ENCODE peak calls at places on chromosomes 4 and X, in nine cellular contexts. P is GM12878, M is breast epithelium, O is HCT116, T is IMR-90, F is stomach, X is right lobe of liver, V is thyroid gland, Y is K562. E is an unnamed sample.

GRCh38 chr4:97432551-97432950 is 710.7 kb downstream of the STPG2 start:
- DNase-seq in P (no peak), M (no peak), O (no peak), T (no peak), F (no peak), X (no peak), V (no peak), Y (no peak), E (no peak)

GRCh38 chr4:143019351-143019750 is 165.4 kb upstream of the USP38 start:
- DNase-seq in P (no peak), M (no peak), O (no peak), T (no peak), F (no peak), X (no peak), V (no peak), Y (no peak), E (no peak)

GRCh38 chrX:19602866-19603620 is 87.7 kb upstream of the MAP3K15 start:
- DNase-seq in P (no peak), M (no peak), O (peak; percentile 39), T (peak; percentile 82), F (no peak), X (no peak), V (peak; percentile 72), Y (peak; percentile 37), E (peak; percentile 46)

GRCh38 chr4:25953740-25954139 is 39.7 kb downstream of the SMIM20 start:
- DNase-seq in P (no peak), M (no peak), O (peak; percentile 79), T (peak; percentile 29), F (peak; percentile 27), X (no peak), V (no peak), Y (no peak), E (no peak)

GRCh38 chrX:84453351-84454246 is 48.7 kb downstream of the HDX start:
- DNase-seq in P (no peak), M (no peak), O (no peak), T (no peak), F (no peak), X (peak; percentile 61), V (peak; percentile 6), Y (no peak), E (no peak)

GRCh38 chr4:8537041-8537461 is 43.1 kb upstream of the GPR78 start:
- DNase-seq in P (peak; percentile 92), M (peak; percentile 83), O (peak; percentile 58), T (peak; percentile 90), F (peak; percentile 80), X (peak; percentile 67), V (peak; percentile 93), Y (peak; percentile 21), E (peak; percentile 17)

GRCh38 chr4:88320780-88321373 is 36.5 kb upstream of the PPM1K start:
- DNase-seq in P (peak; percentile 83), M (no peak), O (no peak), T (no peak), F (peak; percentile 30), X (no peak), V (peak; percentile 10), Y (no peak), E (no peak)

GRCh38 chrX:74931214-74931613 is 6.0 kb upstream of the NEXMIF start:
- DNase-seq in P (no peak), M (no peak), O (no peak), T (no peak), F (no peak), X (no peak), V (no peak), Y (peak; percentile 1), E (no peak)

GRCh38 chr4:152540293-152540674 is 4.4 kb upstream of the FBXW7 start:
- DNase-seq in P (no peak), M (no peak), O (no peak), T (no peak), F (no peak), X (no peak), V (no peak), Y (no peak), E (no peak)

GRCh38 chr4:161936625-161937133 is 227.1 kb downstream of the FSTL5 start:
- DNase-seq in P (no peak), M (no peak), O (peak; percentile 86), T (peak; percentile 80), F (no peak), X (no peak), V (no peak), Y (no peak), E (no peak)

GRCh38 chr4:70666369-70666768 is at the start of gene JCHAIN:
- DNase-seq in P (no peak), M (no peak), O (no peak), T (peak; percentile 43), F (no peak), X (no peak), V (no peak), Y (no peak), E (no peak)

GRCh38 chr4:36712013-36712412 is 430.6 kb downstream of the DTHD1 start:
- DNase-seq in P (no peak), M (no peak), O (no peak), T (no peak), F (no peak), X (no peak), V (no peak), Y (no peak), E (no peak)

GRCh38 chr4:64539234-64539849 is 130.1 kb upstream of the TECRL start:
- DNase-seq in P (peak; percentile 13), M (no peak), O (peak; percentile 16), T (peak; percentile 49), F (peak; percentile 31), X (no peak), V (peak; percentile 60), Y (peak; percentile 61), E (peak; percentile 13)

GRCh38 chr4:133385161-133385954 is 236.3 kb downstream of the PCDH10 start:
- DNase-seq in P (no peak), M (no peak), O (no peak), T (no peak), F (no peak), X (no peak), V (no peak), Y (peak; percentile 2), E (no peak)

GRCh38 chrX:44872319-44872816 is 620 bp upstream of the KDM6A start:
- DNase-seq in P (no peak), M (peak; percentile 30), O (no peak), T (peak; percentile 4), F (peak; percentile 61), X (peak; percentile 81), V (peak; percentile 42), Y (peak; percentile 49), E (peak; percentile 2)

GRCh38 chr4:52421811-52422213 is 237.3 kb downstream of the USP46 start:
- DNase-seq in P (no peak), M (no peak), O (no peak), T (no peak), F (no peak), X (no peak), V (no peak), Y (no peak), E (no peak)

GRCh38 chrX:96685205-96686099 is 810 bp downstream of the DIAPH2 start:
- DNase-seq in P (no peak), M (no peak), O (no peak), T (peak; percentile 55), F (peak; percentile 35), X (peak; percentile 55), V (peak; percentile 4), Y (no peak), E (peak; percentile 10)

GRCh38 chr4:6232836-6233785 is 32.8 kb upstream of the JAKMIP1 start:
- DNase-seq in P (no peak), M (no peak), O (no peak), T (no peak), F (peak; percentile 13), X (peak; percentile 26), V (no peak), Y (no peak), E (no peak)

GRCh38 chrX:9519546-9520210 is 54.8 kb downstream of the TBL1X start:
- DNase-seq in P (no peak), M (no peak), O (no peak), T (no peak), F (no peak), X (no peak), V (no peak), Y (peak; percentile 25), E (peak; percentile 60)
- TF ChIP-seq POLR2A in P (no peak), M (no peak), O (no peak), T (no peak), F (no peak), X (no peak), V (no peak), Y (no peak), E (no peak)

GRCh38 chr4:10008208-10009005 is 12.9 kb downstream of the SLC2A9 start:
- DNase-seq in P (no peak), M (no peak), O (no peak), T (peak; percentile 45), F (no peak), X (no peak), V (no peak), Y (no peak), E (no peak)

GRCh38 chr4:10013722-10014121 is 7.6 kb downstream of the SLC2A9 start:
- DNase-seq in P (no peak), M (no peak), O (peak; percentile 18), T (no peak), F (peak; percentile 82), X (peak; percentile 74), V (peak; percentile 38), Y (peak; percentile 71), E (no peak)

GRCh38 chr4:10011885-10012284 is 9.4 kb downstream of the SLC2A9 start:
- DNase-seq in P (no peak), M (no peak), O (no peak), T (no peak), F (no peak), X (no peak), V (no peak), Y (peak; percentile 22), E (no peak)

GRCh38 chr4:10007772-10008171 is 13.5 kb downstream of the SLC2A9 start:
- DNase-seq in P (peak; percentile 53), M (no peak), O (no peak), T (no peak), F (no peak), X (no peak), V (no peak), Y (no peak), E (no peak)

DNA sequence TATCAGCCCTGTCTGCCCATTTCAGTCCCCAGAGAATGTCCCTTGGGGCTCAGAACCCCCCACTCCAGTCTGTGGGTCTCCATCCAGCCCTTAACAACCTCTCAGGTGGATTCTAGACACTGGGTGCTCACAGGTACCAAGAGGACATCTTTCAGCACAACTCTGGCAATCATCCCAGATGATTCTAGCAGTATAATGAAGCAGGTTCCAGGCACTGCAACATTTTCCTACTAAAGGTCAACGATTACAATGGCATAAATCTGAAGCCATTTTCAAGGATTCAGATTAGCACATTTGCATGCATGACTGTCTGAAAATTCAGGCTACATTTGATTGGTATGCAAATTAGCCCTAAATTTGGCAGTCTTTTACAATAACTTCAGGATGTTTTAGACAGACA is 10.0 kb downstream of the SLC2A9 start:
- DNase-seq in P (no peak), M (no peak), O (no peak), T (no peak), F (no peak), X (no peak), V (no peak), Y (no peak), E (no peak)
- H3K4me1 ChIP-seq in P (peaks cover 32% of the 10 kb centered on the region), M (peaks cover 3% of the 10 kb centered on the region), O (peaks cover 23% of the 10 kb centered on the region), T (peaks cover 22% of the 10 kb centered on the region), F (peaks cover 19% of the 10 kb centered on the region), X (peaks cover 13% of the 10 kb centered on the region), V (peaks cover 16% of the 10 kb centered on the region), Y (peaks cover 10% of the 10 kb centered on the region), E (peaks cover 23% of the 10 kb centered on the region)

GRCh38 chrX:14697453-14697852 is 168.1 kb downstream of the GLRA2 start:
- DNase-seq in P (no peak), M (no peak), O (peak; percentile 34), T (no peak), F (peak; percentile 28), X (no peak), V (peak; percentile 30), Y (peak; percentile 25), E (no peak)
- TF ChIP-seq CTCF in P (peak; percentile 53), M (peak; percentile 9), O (peak; percentile 70), T (peak; percentile 33), F (no peak), X (peak; percentile 46), V (peak; percentile 46), Y (peak; percentile 26), E (no peak)

GRCh38 chrX:129843459-129844306 is at the start of gene ZDHHC9:
- DNase-seq in P (peak; percentile 63), M (peak; percentile 69), O (peak; percentile 79), T (peak; percentile 85), F (peak; percentile 89), X (peak; percentile 91), V (peak; percentile 81), Y (peak; percentile 92), E (peak; percentile 77)
- TF ChIP-seq POLR2A in P (peak; percentile 68), M (no peak), O (no peak), T (peak; percentile 66), F (peak; percentile 30), X (peak; percentile 68), V (peak; percentile 58), Y (peak; percentile 70), E (peak; percentile 61)